ENCODE peak calls at places on chromosomes 13 and 19, in nine cellular contexts. O, Q, X, Y, C, D, E, B and N are unnamed samples. For H3K4me1 and H3K9me3, the result is how much of the 10 kb centered on the place peaks cover.

GRCh38 chr19:8069116-8069973 is 16.8 kb downstream of the CCL25 start:
- DNase-seq in Y (no peak), Q (no peak), E (peak), X (no peak), O (no peak), B (no peak), D (no peak), C (no peak), N (no peak)

GRCh38 chr19:47257411-47258169 is 1.3 kb downstream of the CCDC9 start:
- DNase-seq in O (no peak), Q (no peak), C (no peak), X (peak), Y (no peak), B (no peak), D (no peak), E (no peak), N (peak)

GRCh38 chr19:7986321-7987083 is 18.9 kb downstream of the ELAVL1 start:
- DNase-seq in Q (no peak), O (no peak), E (no peak), Y (no peak), D (no peak), X (peak), B (no peak), C (no peak), N (no peak)

GRCh38 chr19:861099-861755 is 1.8 kb downstream of the CFD start:
- DNase-seq in E (no peak), D (no peak), X (no peak), C (peak), B (no peak), Y (no peak), O (no peak), Q (no peak), N (no peak)

GRCh38 chr19:56314018-56314583 is 538 bp downstream of the ZSCAN5A start:
- DNase-seq in O (no peak), C (no peak), D (no peak), E (no peak), Y (no peak), X (peak), B (no peak), Q (no peak), N (no peak)

GRCh38 chr19:46789371-46789770 is 977 bp upstream of the SLC1A5 start:
- DNase-seq in Q (no peak), E (no peak), D (no peak), Y (no peak), O (no peak), C (no peak), X (no peak), B (no peak), N (no peak)

GRCh38 chr13:113638173-113638746 is 19.7 kb downstream of the ATP4B start:
- DNase-seq in Q (no peak), X (no peak), Y (no peak), C (no peak), B (peak), O (no peak), E (no peak), D (peak), N (no peak)

GRCh38 chr19:36169084-36169760 is 17.0 kb upstream of the COX7A1 start:
- DNase-seq in E (no peak), D (no peak), B (no peak), C (no peak), X (no peak), Y (no peak), O (peak), Q (peak), N (no peak)

GRCh38 chr13:47933688-47934011 is 67.4 kb downstream of the SUCLA2 start:
- DNase-seq in O (no peak), E (no peak), B (no peak), Y (no peak), Q (no peak), X (no peak), D (no peak), C (no peak), N (no peak)

GRCh38 chr13:26011208-26011573 is 40.6 kb downstream of the SHISA2 start:
- DNase-seq in O (no peak), E (no peak), X (no peak), C (no peak), Y (no peak), D (no peak), Q (no peak), B (no peak), N (no peak)

GRCh38 chr13:74067818-74068217 is 66.4 kb downstream of the KLF12 start:
- DNase-seq in C (no peak), E (no peak), D (no peak), B (no peak), X (no peak), Y (no peak), O (no peak), Q (no peak), N (no peak)

GRCh38 chr13:39602277-39602613 is 748 bp downstream of the LHFPL6 start:
- DNase-seq in B (no peak), X (no peak), Y (no peak), D (no peak), O (no peak), E (no peak), Q (no peak), C (no peak), N (no peak)

GRCh38 chr19:42514449-42514848 is 13.8 kb downstream of the CEACAM1 start:
- DNase-seq in X (no peak), D (no peak), O (no peak), E (no peak), C (no peak), Q (no peak), Y (no peak), B (no peak), N (no peak)

GRCh38 chr13:97568850-97569249 is 134.9 kb downstream of the RAP2A start:
- DNase-seq in Q (peak), O (peak), D (no peak), Y (no peak), X (no peak), E (peak), C (no peak), B (no peak), N (no peak)

GRCh38 chr13:19981685-19982238 is 23.2 kb downstream of the ZMYM2 start:
- DNase-seq in Q (no peak), O (no peak), B (no peak), D (no peak), X (no peak), C (no peak), Y (no peak), E (no peak), N (no peak)

GRCh38 chr13:23087884-23088283 is 92.9 kb upstream of the SGCG start:
- DNase-seq in Q (no peak), D (no peak), C (no peak), B (no peak), Y (no peak), O (peak), E (peak), X (peak), N (no peak)

GRCh38 chr19:43700368-43701015 is 15.4 kb upstream of the IRGC start:
- DNase-seq in B (peak), C (no peak), E (peak), Q (peak), X (peak), D (peak), O (peak), Y (no peak), N (no peak)

GRCh38 chr13:112545866-112546265 is 42.1 kb downstream of the TUBGCP3 start:
- DNase-seq in E (no peak), O (peak), D (no peak), Y (no peak), B (no peak), X (peak), C (no peak), Q (no peak), N (no peak)

GRCh38 chr13:35552172-35552844 is 75.8 kb upstream of the MAB21L1 start:
- DNase-seq in Y (no peak), B (no peak), C (no peak), E (no peak), O (no peak), D (no peak), X (peak), Q (no peak), N (no peak)

GRCh38 chr13:30737511-30738342 is 2.4 kb downstream of the ALOX5AP start:
- DNase-seq in Q (no peak), D (no peak), X (no peak), O (no peak), Y (no peak), E (no peak), C (no peak), B (no peak), N (no peak)
- H3K4me1 ChIP-seq in Q (under half), D (under half), X (under half), O (under half), Y (half or more), E (under half), C (under half), B (under half), N (under half)

GRCh38 chr19:30812099-30812684 is 440.0 kb downstream of the ZNF536 start:
- DNase-seq in B (no peak), D (no peak), Y (no peak), E (no peak), O (no peak), X (no peak), C (no peak), Q (no peak), N (no peak)

GRCh38 chr19:30815889-30816580 is 443.9 kb downstream of the ZNF536 start:
- DNase-seq in D (no peak), E (no peak), B (no peak), Q (no peak), X (no peak), C (no peak), Y (no peak), O (no peak), N (no peak)

GRCh38 chr19:30817965-30818364 is 445.8 kb downstream of the ZNF536 start:
- DNase-seq in D (no peak), Y (no peak), O (no peak), E (no peak), Q (no peak), B (no peak), C (no peak), X (no peak), N (no peak)
- H3K9me3 ChIP-seq in D (under half), Y (under half), O (under half), E (under half), Q (under half), B (under half), C (under half), X (under half), N (under half)

GRCh38 chr19:5949792-5950305 is 28.1 kb downstream of the RANBP3 start:
- DNase-seq in E (no peak), B (peak), Y (peak), D (no peak), C (peak), Q (peak), X (no peak), O (no peak), N (no peak)

GRCh38 chr19:5951338-5951861 is 26.5 kb downstream of the RANBP3 start:
- DNase-seq in C (peak), O (no peak), E (peak), D (no peak), Q (no peak), X (no peak), B (no peak), Y (no peak), N (no peak)

GRCh38 chr19:5947435-5947834 is 30.5 kb downstream of the RANBP3 start:
- DNase-seq in B (peak), E (no peak), O (peak), X (no peak), Q (peak), D (peak), C (peak), Y (no peak), N (peak)

GRCh38 chr19:5950744-5951143 is 27.2 kb downstream of the RANBP3 start:
- DNase-seq in Q (no peak), Y (no peak), E (peak), X (no peak), C (no peak), O (no peak), D (no peak), B (no peak), N (no peak)

GRCh38 chr19:5948697-5949564 is 29.0 kb downstream of the RANBP3 start:
- DNase-seq in O (no peak), B (no peak), X (no peak), C (no peak), D (no peak), Q (no peak), Y (no peak), E (no peak), N (no peak)
- H3K4me1 ChIP-seq in O (half or more), B (half or more), X (under half), C (half or more), D (under half), Q (half or more), Y (half or more), E (half or more), N (under half)

GRCh38 chr19:13623686-13624405 is 117.6 kb upstream of the CACNA1A start:
- DNase-seq in O (no peak), B (no peak), E (no peak), Y (no peak), C (no peak), X (no peak), Q (no peak), D (no peak), N (no peak)
- H3K9me3 ChIP-seq in O (under half), B (under half), E (under half), Y (under half), C (under half), X (under half), Q (under half), D (under half), N (under half)

GRCh38 chr19:29676586-29676985 is 11.3 kb downstream of the PLEKHF1 start:
- DNase-seq in C (peak), D (no peak), X (no peak), E (no peak), B (peak), Y (no peak), O (no peak), Q (peak), N (no peak)
- H3K4me1 ChIP-seq in C (half or more), D (under half), X (half or more), E (under half), B (half or more), Y (half or more), O (under half), Q (half or more), N (under half)

GRCh38 chr19:9354651-9355050 is 8.2 kb upstream of the ZNF177 start:
- DNase-seq in D (no peak), O (no peak), B (no peak), Y (no peak), E (no peak), X (no peak), Q (no peak), C (no peak), N (no peak)
- H3K9me3 ChIP-seq in D (under half), O (under half), B (half or more), Y (half or more), E (under half), X (half or more), Q (half or more), C (half or more), N (half or more)